ENCODE peak calls at places on chromosomes 3 and 15, in eight cellular contexts. One of them, this sample, is unnamed.

GRCh38 chr3:131083190-131083863 is 56.6 kb downstream of the NEK11 start:
- DNase-seq in fibroblast of mammary gland: peak
- DNase-seq in AG04450: no peak
- DNase-seq in iris pigment epithelial cell: no peak
- DNase-seq in neural crest cell: peak
- DNase-seq in heart right ventricle: peak
- DNase-seq in GM13976: no peak
- DNase-seq in GM04504: no peak
- DNase-seq in this sample: no peak

GRCh38 chr15:34501131-34501530 is 63.5 kb upstream of the GOLGA8A start:
- DNase-seq in fibroblast of mammary gland: peak
- DNase-seq in AG04450: no peak
- DNase-seq in iris pigment epithelial cell: peak
- DNase-seq in neural crest cell: no peak
- DNase-seq in heart right ventricle: no peak
- DNase-seq in GM13976: no peak
- DNase-seq in GM04504: no peak
- DNase-seq in this sample: no peak

GRCh38 chr3:42504334-42505202 is 2.1 kb downstream of the VIPR1 start:
- DNase-seq in fibroblast of mammary gland: no peak
- DNase-seq in AG04450: no peak
- DNase-seq in iris pigment epithelial cell: no peak
- DNase-seq in neural crest cell: no peak
- DNase-seq in heart right ventricle: no peak
- DNase-seq in GM13976: no peak
- DNase-seq in GM04504: no peak
- DNase-seq in this sample: no peak

GRCh38 chr3:58581328-58582091 is 4.3 kb upstream of the FAM107A start:
- DNase-seq in fibroblast of mammary gland: no peak
- DNase-seq in AG04450: no peak
- DNase-seq in iris pigment epithelial cell: no peak
- DNase-seq in neural crest cell: peak
- DNase-seq in heart right ventricle: no peak
- DNase-seq in GM13976: no peak
- DNase-seq in GM04504: no peak
- DNase-seq in this sample: no peak

GRCh38 chr3:40719660-40720287 is 195.0 kb downstream of the ZNF621 start:
- DNase-seq in fibroblast of mammary gland: peak
- DNase-seq in AG04450: no peak
- DNase-seq in iris pigment epithelial cell: peak
- DNase-seq in neural crest cell: no peak
- DNase-seq in heart right ventricle: no peak
- DNase-seq in GM13976: no peak
- DNase-seq in GM04504: no peak
- DNase-seq in this sample: no peak

GRCh38 chr3:175082631-175083030 is 223.5 kb downstream of the NAALADL2 start:
- DNase-seq in fibroblast of mammary gland: no peak
- DNase-seq in AG04450: no peak
- DNase-seq in iris pigment epithelial cell: no peak
- DNase-seq in neural crest cell: no peak
- DNase-seq in heart right ventricle: no peak
- DNase-seq in GM13976: no peak
- DNase-seq in GM04504: no peak
- DNase-seq in this sample: no peak

GRCh38 chr3:188729422-188729821 is 442.3 kb upstream of the TPRG1 start:
- DNase-seq in fibroblast of mammary gland: no peak
- DNase-seq in AG04450: no peak
- DNase-seq in iris pigment epithelial cell: no peak
- DNase-seq in neural crest cell: no peak
- DNase-seq in heart right ventricle: no peak
- DNase-seq in GM13976: no peak
- DNase-seq in GM04504: no peak
- DNase-seq in this sample: no peak

GRCh38 chr3:72408983-72409779 is 439.1 kb downstream of the SHQ1 start:
- DNase-seq in fibroblast of mammary gland: peak
- DNase-seq in AG04450: no peak
- DNase-seq in iris pigment epithelial cell: no peak
- DNase-seq in neural crest cell: no peak
- DNase-seq in heart right ventricle: no peak
- DNase-seq in GM13976: no peak
- DNase-seq in GM04504: no peak
- DNase-seq in this sample: no peak

GRCh38 chr15:72463702-72464101 is 10.4 kb upstream of the ARIH1 start:
- DNase-seq in fibroblast of mammary gland: no peak
- DNase-seq in AG04450: no peak
- DNase-seq in iris pigment epithelial cell: peak
- DNase-seq in neural crest cell: no peak
- DNase-seq in heart right ventricle: no peak
- DNase-seq in GM13976: no peak
- DNase-seq in GM04504: no peak
- DNase-seq in this sample: no peak

GRCh38 chr15:68407141-68407885 is 24.6 kb downstream of the ITGA11 start:
- DNase-seq in fibroblast of mammary gland: peak
- DNase-seq in AG04450: no peak
- DNase-seq in iris pigment epithelial cell: no peak
- DNase-seq in neural crest cell: no peak
- DNase-seq in heart right ventricle: no peak
- DNase-seq in GM13976: no peak
- DNase-seq in GM04504: no peak
- DNase-seq in this sample: no peak

GRCh38 chr3:190213726-190214125 is 93.0 kb upstream of the P3H2 start:
- DNase-seq in fibroblast of mammary gland: no peak
- DNase-seq in AG04450: no peak
- DNase-seq in iris pigment epithelial cell: no peak
- DNase-seq in neural crest cell: no peak
- DNase-seq in heart right ventricle: no peak
- DNase-seq in GM13976: no peak
- DNase-seq in GM04504: no peak
- DNase-seq in this sample: no peak

GRCh38 chr15:99167640-99168039 is 62.8 kb downstream of the SYNM start:
- DNase-seq in fibroblast of mammary gland: no peak
- DNase-seq in AG04450: no peak
- DNase-seq in iris pigment epithelial cell: no peak
- DNase-seq in neural crest cell: no peak
- DNase-seq in heart right ventricle: no peak
- DNase-seq in GM13976: peak
- DNase-seq in GM04504: no peak
- DNase-seq in this sample: no peak

GRCh38 chr15:48283361-48284157 is 47.7 kb upstream of the DUT start:
- DNase-seq in fibroblast of mammary gland: no peak
- DNase-seq in AG04450: no peak
- DNase-seq in iris pigment epithelial cell: no peak
- DNase-seq in neural crest cell: no peak
- DNase-seq in heart right ventricle: no peak
- DNase-seq in GM13976: no peak
- DNase-seq in GM04504: no peak
- DNase-seq in this sample: no peak

GRCh38 chr3:195886181-195887141 is 21.9 kb downstream of the TNK2 start:
- DNase-seq in fibroblast of mammary gland: peak
- DNase-seq in AG04450: no peak
- DNase-seq in iris pigment epithelial cell: no peak
- DNase-seq in neural crest cell: no peak
- DNase-seq in heart right ventricle: peak
- DNase-seq in GM13976: no peak
- DNase-seq in GM04504: no peak
- DNase-seq in this sample: no peak

GRCh38 chr15:48642795-48643194 is 2.7 kb downstream of the FBN1 start:
- DNase-seq in fibroblast of mammary gland: peak
- DNase-seq in AG04450: no peak
- DNase-seq in iris pigment epithelial cell: peak
- DNase-seq in neural crest cell: no peak
- DNase-seq in heart right ventricle: no peak
- DNase-seq in GM13976: no peak
- DNase-seq in GM04504: no peak
- DNase-seq in this sample: no peak

GRCh38 chr3:9916346-9916733 is 558 bp upstream of the IL17RC start:
- DNase-seq in fibroblast of mammary gland: peak
- DNase-seq in AG04450: no peak
- DNase-seq in iris pigment epithelial cell: peak
- DNase-seq in neural crest cell: no peak
- DNase-seq in heart right ventricle: no peak
- DNase-seq in GM13976: no peak
- DNase-seq in GM04504: no peak
- DNase-seq in this sample: no peak

GRCh38 chr15:87579537-87579936 is 677.0 kb downstream of the NTRK3 start:
- DNase-seq in fibroblast of mammary gland: no peak
- DNase-seq in AG04450: no peak
- DNase-seq in iris pigment epithelial cell: no peak
- DNase-seq in neural crest cell: no peak
- DNase-seq in heart right ventricle: no peak
- DNase-seq in GM13976: no peak
- DNase-seq in GM04504: no peak
- DNase-seq in this sample: no peak

GRCh38 chr3:190288836-190289235 is 33.4 kb downstream of the CLDN1 start:
- DNase-seq in fibroblast of mammary gland: peak
- DNase-seq in AG04450: no peak
- DNase-seq in iris pigment epithelial cell: no peak
- DNase-seq in neural crest cell: no peak
- DNase-seq in heart right ventricle: no peak
- DNase-seq in GM13976: no peak
- DNase-seq in GM04504: no peak
- DNase-seq in this sample: no peak

GRCh38 chr3:11711826-11712225 is 68.1 kb upstream of the VGLL4 start:
- DNase-seq in fibroblast of mammary gland: no peak
- DNase-seq in AG04450: no peak
- DNase-seq in iris pigment epithelial cell: no peak
- DNase-seq in neural crest cell: no peak
- DNase-seq in heart right ventricle: no peak
- DNase-seq in GM13976: no peak
- DNase-seq in GM04504: no peak
- DNase-seq in this sample: no peak

GRCh38 chr3:101643861-101644613 is 32.9 kb downstream of the ZBTB11 start:
- DNase-seq in fibroblast of mammary gland: peak
- DNase-seq in AG04450: peak
- DNase-seq in iris pigment epithelial cell: peak
- DNase-seq in neural crest cell: no peak
- DNase-seq in heart right ventricle: no peak
- DNase-seq in GM13976: no peak
- DNase-seq in GM04504: peak
- DNase-seq in this sample: no peak

GRCh38 chr3:138078096-138078495 is 37.3 kb downstream of the DZIP1L start:
- DNase-seq in fibroblast of mammary gland: peak
- DNase-seq in AG04450: no peak
- DNase-seq in iris pigment epithelial cell: peak
- DNase-seq in neural crest cell: no peak
- DNase-seq in heart right ventricle: no peak
- DNase-seq in GM13976: no peak
- DNase-seq in GM04504: no peak
- DNase-seq in this sample: no peak

GRCh38 chr3:54783611-54784010 is 144.2 kb downstream of the LRTM1 start:
- DNase-seq in fibroblast of mammary gland: no peak
- DNase-seq in AG04450: no peak
- DNase-seq in iris pigment epithelial cell: peak
- DNase-seq in neural crest cell: no peak
- DNase-seq in heart right ventricle: no peak
- DNase-seq in GM13976: no peak
- DNase-seq in GM04504: peak
- DNase-seq in this sample: no peak

GRCh38 chr3:42652611-42653302 is 740 bp upstream of the ZBTB47 start:
- DNase-seq in fibroblast of mammary gland: peak
- DNase-seq in AG04450: peak
- DNase-seq in iris pigment epithelial cell: peak
- DNase-seq in neural crest cell: no peak
- DNase-seq in heart right ventricle: peak
- DNase-seq in GM13976: peak
- DNase-seq in GM04504: peak
- DNase-seq in this sample: no peak

GRCh38 chr15:40936709-40937666 is 7.8 kb downstream of the DLL4 start:
- DNase-seq in fibroblast of mammary gland: peak
- DNase-seq in AG04450: no peak
- DNase-seq in iris pigment epithelial cell: peak
- DNase-seq in neural crest cell: no peak
- DNase-seq in heart right ventricle: no peak
- DNase-seq in GM13976: no peak
- DNase-seq in GM04504: no peak
- DNase-seq in this sample: no peak

GRCh38 chr3:169085827-169086226 is 577.7 kb downstream of the MECOM start:
- DNase-seq in fibroblast of mammary gland: peak
- DNase-seq in AG04450: peak
- DNase-seq in iris pigment epithelial cell: peak
- DNase-seq in neural crest cell: no peak
- DNase-seq in heart right ventricle: no peak
- DNase-seq in GM13976: no peak
- DNase-seq in GM04504: peak
- DNase-seq in this sample: no peak

GRCh38 chr3:144921710-144922109 is 950.1 kb downstream of the DIPK2A start:
- DNase-seq in fibroblast of mammary gland: peak
- DNase-seq in AG04450: no peak
- DNase-seq in iris pigment epithelial cell: no peak
- DNase-seq in neural crest cell: no peak
- DNase-seq in heart right ventricle: no peak
- DNase-seq in GM13976: no peak
- DNase-seq in GM04504: no peak
- DNase-seq in this sample: no peak

GRCh38 chr3:178703268-178703975 is 167.2 kb downstream of the KCNMB2 start:
- DNase-seq in fibroblast of mammary gland: peak
- DNase-seq in AG04450: peak
- DNase-seq in iris pigment epithelial cell: peak
- DNase-seq in neural crest cell: no peak
- DNase-seq in heart right ventricle: no peak
- DNase-seq in GM13976: no peak
- DNase-seq in GM04504: peak
- DNase-seq in this sample: no peak

GRCh38 chr3:134652409-134652831 is 1.6 kb upstream of the KY start:
- DNase-seq in fibroblast of mammary gland: peak
- DNase-seq in AG04450: no peak
- DNase-seq in iris pigment epithelial cell: no peak
- DNase-seq in neural crest cell: no peak
- DNase-seq in heart right ventricle: no peak
- DNase-seq in GM13976: no peak
- DNase-seq in GM04504: no peak
- DNase-seq in this sample: no peak

GRCh38 chr15:34773916-34774315 is 19.1 kb upstream of the GJD2 start:
- DNase-seq in fibroblast of mammary gland: no peak
- DNase-seq in AG04450: no peak
- DNase-seq in iris pigment epithelial cell: no peak
- DNase-seq in neural crest cell: no peak
- DNase-seq in heart right ventricle: no peak
- DNase-seq in GM13976: no peak
- DNase-seq in GM04504: no peak
- DNase-seq in this sample: no peak

GRCh38 chr3:157282261-157283191 is 122.6 kb upstream of the CCNL1 start:
- DNase-seq in fibroblast of mammary gland: peak
- DNase-seq in AG04450: peak
- DNase-seq in iris pigment epithelial cell: peak
- DNase-seq in neural crest cell: no peak
- DNase-seq in heart right ventricle: no peak
- DNase-seq in GM13976: no peak
- DNase-seq in GM04504: peak
- DNase-seq in this sample: no peak

GRCh38 chr3:159077860-159078259 is 276.0 kb downstream of the MFSD1 start:
- DNase-seq in fibroblast of mammary gland: peak
- DNase-seq in AG04450: peak
- DNase-seq in iris pigment epithelial cell: peak
- DNase-seq in neural crest cell: no peak
- DNase-seq in heart right ventricle: no peak
- DNase-seq in GM13976: no peak
- DNase-seq in GM04504: peak
- DNase-seq in this sample: no peak

GRCh38 chr3:76131396-76132153 is 346.2 kb upstream of the ZNF717 start:
- DNase-seq in fibroblast of mammary gland: peak
- DNase-seq in AG04450: no peak
- DNase-seq in iris pigment epithelial cell: peak
- DNase-seq in neural crest cell: no peak
- DNase-seq in heart right ventricle: no peak
- DNase-seq in GM13976: no peak
- DNase-seq in GM04504: no peak
- DNase-seq in this sample: no peak